ENCODE peak calls at places on chromosomes 2 and 18, in nine cellular contexts. F, W, I, C, X, D, Z, Q and L are unnamed samples.

GRCh38 chr2:3739313-3739712 is 35.9 kb downstream of the DCDC2C start:
- DNase-seq in C (no peak), W (no peak), Q (no peak), I (no peak), Z (no peak), X (no peak), F (no peak), D (no peak), L (no peak)

GRCh38 chr18:69528439-69528838 is 127.8 kb downstream of the DOK6 start:
- DNase-seq in Z (peak; percentile 20), W (no peak), X (no peak), F (peak; percentile 4), I (no peak), Q (no peak), C (no peak), D (no peak), L (peak; percentile 69)

GRCh38 chr18:80159713-80160636 is 50.9 kb downstream of the ADNP2 start:
- DNase-seq in Q (peak; percentile 29), F (no peak), I (no peak), C (no peak), W (no peak), X (no peak), Z (peak; percentile 20), D (no peak), L (no peak)

GRCh38 chr2:45888167-45888566 is 236.7 kb downstream of the PRKCE start:
- DNase-seq in W (no peak), I (peak; percentile 67), X (no peak), D (no peak), Q (no peak), Z (peak; percentile 75), F (no peak), C (no peak), L (peak; percentile 33)

GRCh38 chr2:101717041-101717817 is 19.7 kb downstream of the MAP4K4 start:
- DNase-seq in Z (no peak), Q (no peak), D (no peak), I (no peak), W (no peak), C (no peak), X (no peak), F (no peak), L (no peak)

GRCh38 chr2:128379021-128380005 is 60.6 kb upstream of the HS6ST1 start:
- DNase-seq in D (no peak), X (peak; percentile 84), I (no peak), F (no peak), W (peak; percentile 91), Z (peak; percentile 68), Q (peak; percentile 48), C (no peak), L (peak; percentile 87)

GRCh38 chr18:44796505-44797198 is 116.0 kb downstream of the SETBP1 start:
- DNase-seq in I (no peak), Q (no peak), X (peak; percentile 59), D (no peak), F (no peak), Z (no peak), C (no peak), W (no peak), L (no peak)

GRCh38 chr2:66701251-66701650 is 266.3 kb downstream of the MEIS1 start:
- DNase-seq in C (no peak), W (no peak), X (no peak), F (no peak), I (no peak), Q (no peak), Z (no peak), D (no peak), L (no peak)

GRCh38 chr18:74396252-74397204 is 60.6 kb downstream of the DIPK1C start:
- DNase-seq in I (no peak), X (peak; percentile 54), Q (no peak), C (no peak), Z (no peak), D (no peak), F (no peak), W (no peak), L (peak; percentile 45)

GRCh38 chr2:36539631-36540030 is 58.3 kb downstream of the FEZ2 start:
- DNase-seq in D (no peak), X (no peak), Q (no peak), Z (peak; percentile 86), F (peak; percentile 36), W (no peak), I (no peak), C (peak; percentile 61), L (peak; percentile 48)

GRCh38 chr2:220893411-220893810 is 678.7 kb downstream of the EPHA4 start:
- DNase-seq in F (peak; percentile 22), I (no peak), X (peak; percentile 13), Q (no peak), D (no peak), C (no peak), W (no peak), Z (peak; percentile 10), L (peak; percentile 90)

GRCh38 chr2:205975082-205975949 is 110.7 kb downstream of the INO80D start:
- DNase-seq in I (no peak), X (peak; percentile 74), Z (no peak), Q (no peak), F (no peak), C (peak; percentile 41), W (no peak), D (peak; percentile 26), L (peak; percentile 75)

GRCh38 chr2:166413255-166413654 is 37.5 kb upstream of the SCN9A start:
- DNase-seq in X (no peak), C (no peak), Z (peak; percentile 62), D (no peak), F (no peak), I (no peak), Q (no peak), W (no peak), L (peak; percentile 50)

GRCh38 chr2:27205206-27205605 is 6.6 kb upstream of the ATRAID start:
- DNase-seq in D (no peak), I (no peak), F (no peak), C (no peak), Q (no peak), W (no peak), X (no peak), Z (no peak), L (no peak)

GRCh38 chr18:48785686-48786470 is 164.9 kb downstream of the SMAD7 start:
- DNase-seq in Z (no peak), W (no peak), Q (no peak), C (no peak), D (no peak), F (no peak), X (no peak), I (no peak), L (no peak)

DNA sequence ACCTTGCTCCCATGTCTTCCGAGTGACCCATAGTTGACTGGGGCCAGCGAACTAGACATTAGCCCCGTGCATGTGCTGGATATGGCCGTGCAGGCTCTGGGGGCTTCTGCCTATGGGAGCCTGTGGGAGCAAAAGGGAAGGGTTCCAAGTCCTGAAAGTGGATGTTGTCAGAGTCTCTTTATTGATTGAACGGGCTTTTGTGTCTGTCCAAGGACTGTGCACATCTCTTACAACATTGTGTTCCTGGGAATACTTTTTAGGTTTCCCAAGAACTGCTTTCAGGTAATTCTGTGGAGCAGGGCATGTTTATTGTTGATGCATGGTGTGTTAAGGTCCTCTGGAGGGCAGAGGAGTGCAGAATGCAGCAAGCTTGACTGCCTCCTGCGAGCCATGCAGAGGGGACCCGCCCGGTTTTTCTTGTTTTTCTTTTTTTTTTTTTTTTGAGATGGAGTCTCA is 5.0 kb downstream of the RNF144A start:
- DNase-seq in Q (no peak), C (peak; percentile 76), D (no peak), F (no peak), Z (peak; percentile 21), X (peak; percentile 54), I (peak; percentile 70), W (peak; percentile 27), L (no peak)
- H4K20me1 ChIP-seq in Q (no peaks in the 10 kb centered on the region), C (peaks cover 11% of the 10 kb centered on the region), D (no peaks in the 10 kb centered on the region), F (no peaks in the 10 kb centered on the region), Z (no peaks in the 10 kb centered on the region), X (no peaks in the 10 kb centered on the region), I (no peaks in the 10 kb centered on the region), W (peaks cover 71% of the 10 kb centered on the region), L (no peaks in the 10 kb centered on the region)

GRCh38 chr18:21051615-21052014 is 60.0 kb downstream of the ROCK1 start:
- DNase-seq in F (no peak), C (no peak), I (no peak), Q (no peak), Z (no peak), X (no peak), W (no peak), D (no peak), L (peak; percentile 16)
- H4K20me1 ChIP-seq in F (no peaks in the 10 kb centered on the region), C (no peaks in the 10 kb centered on the region), I (no peaks in the 10 kb centered on the region), Q (peaks cover under 1% of the 10 kb centered on the region), Z (peaks cover 19% of the 10 kb centered on the region), X (peaks cover 5% of the 10 kb centered on the region), W (peaks cover 3% of the 10 kb centered on the region), D (no peaks in the 10 kb centered on the region), L (no peaks in the 10 kb centered on the region)

GRCh38 chr2:134257965-134258683 is 4.3 kb downstream of the MGAT5 start:
- DNase-seq in Z (no peak), D (no peak), F (no peak), Q (no peak), W (no peak), X (no peak), C (no peak), I (no peak), L (no peak)
- H4K20me1 ChIP-seq in Z (no peaks in the 10 kb centered on the region), D (no peaks in the 10 kb centered on the region), F (no peaks in the 10 kb centered on the region), Q (no peaks in the 10 kb centered on the region), W (peaks cover 23% of the 10 kb centered on the region), X (no peaks in the 10 kb centered on the region), C (no peaks in the 10 kb centered on the region), I (no peaks in the 10 kb centered on the region), L (no peaks in the 10 kb centered on the region)

DNA sequence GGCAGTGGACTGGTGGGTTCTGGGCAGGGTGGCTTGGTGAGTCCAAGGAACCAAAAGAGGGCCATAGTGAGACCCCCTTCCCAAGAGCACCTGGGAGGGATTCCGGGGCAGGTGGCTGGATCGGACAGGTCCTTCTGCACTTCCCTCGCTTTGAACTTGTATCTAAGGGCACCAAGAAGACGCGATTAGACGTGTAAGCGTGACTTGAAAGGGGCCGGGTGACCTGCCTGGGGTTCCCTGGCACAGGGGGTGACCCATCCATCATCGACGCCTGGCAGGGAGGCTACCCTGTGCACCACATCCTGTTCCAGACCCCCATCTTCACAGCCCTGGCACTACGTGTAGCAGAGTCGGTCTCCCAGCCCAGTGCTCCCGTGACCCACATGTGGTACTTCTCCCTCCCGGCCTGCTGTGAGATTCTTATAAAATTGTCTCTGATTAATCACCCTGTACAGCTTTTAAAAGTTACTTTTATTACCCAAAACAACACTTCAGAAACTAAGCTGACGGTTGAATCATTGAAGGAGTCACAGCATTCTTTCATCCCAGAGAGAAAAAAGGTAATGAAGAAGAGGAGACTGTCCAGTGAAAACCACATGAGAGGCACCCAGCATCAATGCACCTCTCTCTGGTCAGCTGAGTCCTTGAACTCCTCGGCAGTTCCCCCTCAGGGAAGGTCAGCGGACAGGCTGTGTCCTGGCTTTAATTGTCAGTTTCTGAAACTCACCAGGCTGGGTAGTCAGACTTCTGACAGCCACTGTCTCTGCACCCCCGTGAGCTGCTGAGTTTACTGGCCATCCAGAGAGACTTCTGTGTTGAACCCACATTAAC is 13.0 kb downstream of the SH3BP4 start:
- DNase-seq in D (peak; percentile 48), C (no peak), W (no peak), F (no peak), I (no peak), Z (peak; percentile 81), Q (no peak), X (no peak), L (no peak)
- H4K20me1 ChIP-seq in D (peaks cover 6% of the 10 kb centered on the region), C (peaks cover 3% of the 10 kb centered on the region), W (peaks cover 100% of the 10 kb centered on the region), F (no peaks in the 10 kb centered on the region), I (peaks cover under 1% of the 10 kb centered on the region), Z (peaks cover 17% of the 10 kb centered on the region), Q (no peaks in the 10 kb centered on the region), X (peaks cover 77% of the 10 kb centered on the region), L (peaks cover 2% of the 10 kb centered on the region)

GRCh38 chr2:238682536-238682935 is 165.3 kb upstream of the TWIST2 start:
- DNase-seq in Q (no peak), D (no peak), X (no peak), Z (no peak), C (no peak), W (no peak), F (no peak), I (no peak), L (no peak)
- H4K20me1 ChIP-seq in Q (no peaks in the 10 kb centered on the region), D (no peaks in the 10 kb centered on the region), X (no peaks in the 10 kb centered on the region), Z (no peaks in the 10 kb centered on the region), C (no peaks in the 10 kb centered on the region), W (no peaks in the 10 kb centered on the region), F (no peaks in the 10 kb centered on the region), I (no peaks in the 10 kb centered on the region), L (no peaks in the 10 kb centered on the region)